ENCODE peak calls at places on chromosomes 13 and 19, in four cellular contexts. L is HepG2, F is GM12878, H is K562. K is an unnamed sample.

GRCh38 chr19:33905937-33906577 is 109.4 kb downstream of the KCTD15 start:
- DNase-seq in H (peak; percentile 32), F (no peak), L (no peak), K (peak; percentile 84)

GRCh38 chr19:20259615-20260014 is 92.6 kb downstream of the ZNF486 start:
- DNase-seq in H (no peak), F (no peak), L (no peak), K (no peak)

GRCh38 chr13:37942929-37943328 is 73.4 kb upstream of the TRPC4 start:
- DNase-seq in L (no peak), H (no peak), F (no peak), K (no peak)

GRCh38 chr13:113996912-113997745 is 23.3 kb upstream of the C13orf46 start:
- DNase-seq in F (no peak), L (no peak), H (no peak), K (no peak)

GRCh38 chr13:92948034-92948433 is 278.6 kb upstream of the GPC6 start:
- DNase-seq in F (no peak), H (no peak), L (no peak), K (no peak)

GRCh38 chr13:87052731-87053130 is 618.4 kb upstream of the SLITRK5 start:
- DNase-seq in L (no peak), H (no peak), F (no peak), K (no peak)

GRCh38 chr13:108961542-108962125 is 332.2 kb downstream of the MYO16 start:
- DNase-seq in F (peak; percentile 24), L (peak; percentile 43), H (peak; percentile 26), K (no peak)

GRCh38 chr13:100645382-100645781 is 29.2 kb downstream of the TMTC4 start:
- DNase-seq in H (no peak), F (no peak), L (no peak), K (no peak)

GRCh38 chr19:1163934-1164683 is 10.0 kb downstream of the SBNO2 start:
- DNase-seq in L (no peak), H (no peak), F (no peak), K (no peak)

GRCh38 chr19:2814426-2814825 is 5.2 kb upstream of the ZNF554 start:
- DNase-seq in H (no peak), F (no peak), L (no peak), K (no peak)

GRCh38 chr19:45865269-45865948 is 1.3 kb downstream of the FOXA3 start:
- DNase-seq in L (no peak), H (no peak), F (no peak), K (no peak)

GRCh38 chr19:57512845-57513244 is 13.1 kb downstream of the ZNF773 start:
- DNase-seq in F (no peak), L (no peak), H (no peak), K (no peak)

GRCh38 chr19:43503501-43504425 is 783 bp downstream of the PHLDB3 start:
- DNase-seq in F (peak; percentile 78), L (peak; percentile 90), H (peak; percentile 99), K (peak; percentile 97)

GRCh38 chr19:1131718-1132552 is 28.1 kb downstream of the GPX4 start:
- DNase-seq in F (peak; percentile 21), L (no peak), H (peak; percentile 60), K (peak; percentile 69)

GRCh38 chr13:98368019-98368418 is 190.9 kb upstream of the RNF113B start:
- DNase-seq in L (no peak), H (no peak), F (no peak), K (no peak)

GRCh38 chr19:35562336-35562735 is 1.1 kb downstream of the ATP4A start:
- DNase-seq in H (no peak), F (no peak), L (no peak), K (no peak)

GRCh38 chr19:35563207-35563829 is at the start of gene ATP4A:
- DNase-seq in H (no peak), L (no peak), F (no peak), K (no peak)

GRCh38 chr19:35566738-35567137 is 3.3 kb upstream of the ATP4A start:
- DNase-seq in L (no peak), H (no peak), F (no peak), K (no peak)

GRCh38 chr19:35562776-35563175 is 682 bp downstream of the ATP4A start:
- DNase-seq in H (no peak), F (no peak), L (no peak), K (no peak)

GRCh38 chr19:35565016-35565856 is 1.8 kb upstream of the ATP4A start:
- DNase-seq in L (no peak), F (no peak), H (no peak), K (no peak)
- TF ChIP-seq CREM in L (no peak), F (no peak), H (no peak), K (no peak)

GRCh38 chr13:20843177-20843576 is 59.4 kb downstream of the XPO4 start:
- DNase-seq in L (no peak), F (no peak), H (no peak), K (no peak)

GRCh38 chr13:20848944-20849343 is 53.6 kb downstream of the XPO4 start:
- DNase-seq in L (no peak), F (no peak), H (no peak), K (no peak)

GRCh38 chr13:20848203-20848602 is 54.3 kb downstream of the XPO4 start:
- DNase-seq in L (no peak), F (no peak), H (no peak), K (no peak)

GRCh38 chr13:20851844-20852402 is 50.6 kb downstream of the XPO4 start:
- DNase-seq in H (no peak), L (no peak), F (no peak), K (no peak)

GRCh38 chr13:20847298-20847697 is 55.2 kb downstream of the XPO4 start:
- DNase-seq in F (no peak), H (peak; percentile 7), L (no peak), K (no peak)
- TF ChIP-seq CREM in F (no peak), H (no peak), L (no peak), K (no peak)

GRCh38 chr19:56310462-56310861 is 4.2 kb downstream of the ZSCAN5A start:
- DNase-seq in F (no peak), H (no peak), L (no peak), K (no peak)

GRCh38 chr19:56312787-56313343 is 1.8 kb downstream of the ZSCAN5A start:
- DNase-seq in F (no peak), L (no peak), H (no peak), K (no peak)

GRCh38 chr19:56308792-56309191 is 5.8 kb downstream of the ZSCAN5A start:
- DNase-seq in F (no peak), L (no peak), H (no peak), K (no peak)

GRCh38 chr19:56312337-56312736 is 2.3 kb downstream of the ZSCAN5A start:
- DNase-seq in F (no peak), H (no peak), L (no peak), K (no peak)

DNA sequence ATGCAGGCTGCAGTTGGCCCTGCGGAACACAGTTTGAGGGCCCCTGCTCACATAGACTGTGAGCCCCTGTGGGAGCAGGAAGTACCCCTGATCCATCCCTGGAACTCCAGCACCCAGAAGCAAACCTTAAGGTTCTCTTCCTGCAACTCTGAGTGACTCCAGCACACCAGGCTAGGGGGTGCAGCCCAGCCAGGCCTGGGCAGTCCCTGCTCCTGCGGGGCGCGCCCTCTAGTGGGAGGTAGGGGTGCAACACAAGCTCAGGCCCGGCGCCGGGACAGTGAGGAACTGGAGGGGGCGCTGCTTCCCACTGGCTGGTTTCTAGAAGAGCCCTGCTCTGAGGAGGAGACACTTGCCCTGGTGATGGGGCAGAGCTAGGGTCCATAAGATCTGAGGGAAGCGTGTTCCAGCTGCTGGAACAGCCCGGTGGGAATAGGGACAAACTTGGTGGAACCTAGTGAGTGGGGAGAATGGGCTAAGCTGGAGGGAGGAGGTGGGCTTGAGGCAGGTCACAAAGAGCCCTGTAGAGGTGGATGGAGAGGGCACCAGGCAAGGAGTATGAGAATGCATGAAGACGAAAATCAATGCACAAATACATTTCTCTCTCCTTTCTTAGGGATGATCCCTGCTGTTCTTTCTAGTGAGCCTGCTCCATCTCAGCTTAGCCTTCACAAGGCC is 5.0 kb downstream of the ZSCAN5A start:
- DNase-seq in L (peak; percentile 39), H (peak; percentile 83), F (no peak), K (peak; percentile 91)
- TF ChIP-seq CREM in L (no peak), H (peak; percentile 50), F (no peak), K (no peak)

GRCh38 chr19:50703915-50704548 is 15.6 kb downstream of the SHANK1 start:
- DNase-seq in F (no peak), H (peak; percentile 72), L (peak; percentile 10), K (no peak)
- TF ChIP-seq CREM in F (no peak), H (peak; percentile 24), L (no peak), K (no peak)

DNA sequence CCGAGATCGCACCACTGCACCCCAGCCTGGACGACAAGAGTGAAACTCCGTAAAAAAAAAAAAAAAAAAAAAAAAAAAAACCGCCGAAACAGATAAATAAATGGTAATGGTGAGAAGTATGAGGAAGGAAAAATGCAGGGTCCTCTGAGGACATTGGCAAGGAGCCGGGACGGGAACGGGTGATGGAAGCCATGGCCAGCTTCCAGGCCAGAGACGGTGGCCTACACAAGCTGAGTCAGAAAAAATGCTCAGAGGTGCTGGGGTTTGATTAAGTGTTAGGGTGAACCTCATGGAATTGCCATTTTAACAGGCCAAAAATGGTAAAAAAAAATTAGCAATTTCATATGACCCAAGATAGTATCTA is 873 bp upstream of the ZSWIM4 start:
- DNase-seq in L (no peak), F (no peak), H (no peak), K (no peak)
- TF ChIP-seq CREM in L (no peak), F (no peak), H (no peak), K (no peak)

K was measured in WTC11.